ENCODE peak calls at places on chromosomes 16 and 17, in nine cellular contexts. N, I, U, X, K, P, V, Q and B are unnamed samples.

GRCh38 chr17:82871056-82871775 is 31.4 kb upstream of the ZNF750 start:
- DNase-seq in N (peak; percentile 74), I (no peak), U (no peak), X (no peak), K (no peak), P (no peak), V (no peak), Q (no peak), B (no peak)

GRCh38 chr16:11350531-11351335 is 5.5 kb downstream of the RMI2 start:
- DNase-seq in N (no peak), I (peak; percentile 44), U (peak; percentile 37), X (peak; percentile 87), K (no peak), P (peak; percentile 61), V (no peak), Q (peak; percentile 63), B (no peak)

GRCh38 chr17:19752216-19753048 is 4.3 kb upstream of the ALDH3A1 start:
- DNase-seq in N (no peak), I (no peak), U (no peak), X (no peak), K (no peak), P (peak; percentile 63), V (no peak), Q (no peak), B (no peak)

GRCh38 chr16:63690961-63691360 is 1430.9 kb downstream of the CDH11 start:
- DNase-seq in N (no peak), I (no peak), U (no peak), X (no peak), K (no peak), P (no peak), V (no peak), Q (no peak), B (no peak)

GRCh38 chr17:43224146-43224705 is 4.2 kb downstream of the CCDC200 start:
- DNase-seq in N (no peak), I (no peak), U (no peak), X (no peak), K (no peak), P (no peak), V (no peak), Q (peak; percentile 4), B (no peak)

GRCh38 chr16:81261049-81261648 is 22.7 kb downstream of the BCO1 start:
- DNase-seq in N (peak; percentile 3), I (no peak), U (no peak), X (no peak), K (no peak), P (peak; percentile 55), V (peak; percentile 45), Q (peak; percentile 70), B (no peak)

GRCh38 chr17:48816774-48817590 is at the start of gene TTLL6:
- DNase-seq in N (peak; percentile 95), I (peak; percentile 70), U (peak; percentile 81), X (peak; percentile 56), K (peak; percentile 93), P (peak; percentile 98), V (peak; percentile 97), Q (no peak), B (peak; percentile 99)

GRCh38 chr17:18851206-18851605 is 6.7 kb upstream of the PRPSAP2 start:
- DNase-seq in N (no peak), I (no peak), U (no peak), X (no peak), K (no peak), P (peak; percentile 53), V (no peak), Q (peak; percentile 64), B (no peak)

GRCh38 chr16:65285128-65286120 is 163.6 kb upstream of the CDH11 start:
- DNase-seq in N (no peak), I (peak; percentile 42), U (peak; percentile 51), X (peak; percentile 55), K (no peak), P (peak; percentile 45), V (no peak), Q (no peak), B (no peak)

GRCh38 chr17:59424331-59424730 is 92.9 kb downstream of the YPEL2 start:
- DNase-seq in N (no peak), I (no peak), U (no peak), X (no peak), K (no peak), P (no peak), V (no peak), Q (no peak), B (no peak)
- H3K9ac ChIP-seq in N (peak overlapping the region; percentile 32), I (no peak overlapping the region), U (no peak overlapping the region), X (no peak overlapping the region), K (no peak overlapping the region), P (no peak overlapping the region), V (no peak overlapping the region), Q (no peak overlapping the region), B (no peak overlapping the region)

GRCh38 chr17:68437979-68438877 is 19.1 kb downstream of the WIPI1 start:
- DNase-seq in N (no peak), I (no peak), U (peak; percentile 5), X (peak; percentile 47), K (no peak), P (no peak), V (peak; percentile 75), Q (peak; percentile 77), B (no peak)

GRCh38 chr17:68433911-68434503 is 23.3 kb downstream of the WIPI1 start:
- DNase-seq in N (no peak), I (no peak), U (no peak), X (no peak), K (no peak), P (no peak), V (no peak), Q (no peak), B (no peak)

GRCh38 chr17:68433211-68433610 is 24.1 kb downstream of the WIPI1 start:
- DNase-seq in N (no peak), I (no peak), U (no peak), X (no peak), K (no peak), P (no peak), V (no peak), Q (no peak), B (no peak)

GRCh38 chr17:68435361-68435760 is 21.9 kb downstream of the WIPI1 start:
- DNase-seq in N (no peak), I (no peak), U (no peak), X (no peak), K (no peak), P (no peak), V (no peak), Q (no peak), B (no peak)

DNA sequence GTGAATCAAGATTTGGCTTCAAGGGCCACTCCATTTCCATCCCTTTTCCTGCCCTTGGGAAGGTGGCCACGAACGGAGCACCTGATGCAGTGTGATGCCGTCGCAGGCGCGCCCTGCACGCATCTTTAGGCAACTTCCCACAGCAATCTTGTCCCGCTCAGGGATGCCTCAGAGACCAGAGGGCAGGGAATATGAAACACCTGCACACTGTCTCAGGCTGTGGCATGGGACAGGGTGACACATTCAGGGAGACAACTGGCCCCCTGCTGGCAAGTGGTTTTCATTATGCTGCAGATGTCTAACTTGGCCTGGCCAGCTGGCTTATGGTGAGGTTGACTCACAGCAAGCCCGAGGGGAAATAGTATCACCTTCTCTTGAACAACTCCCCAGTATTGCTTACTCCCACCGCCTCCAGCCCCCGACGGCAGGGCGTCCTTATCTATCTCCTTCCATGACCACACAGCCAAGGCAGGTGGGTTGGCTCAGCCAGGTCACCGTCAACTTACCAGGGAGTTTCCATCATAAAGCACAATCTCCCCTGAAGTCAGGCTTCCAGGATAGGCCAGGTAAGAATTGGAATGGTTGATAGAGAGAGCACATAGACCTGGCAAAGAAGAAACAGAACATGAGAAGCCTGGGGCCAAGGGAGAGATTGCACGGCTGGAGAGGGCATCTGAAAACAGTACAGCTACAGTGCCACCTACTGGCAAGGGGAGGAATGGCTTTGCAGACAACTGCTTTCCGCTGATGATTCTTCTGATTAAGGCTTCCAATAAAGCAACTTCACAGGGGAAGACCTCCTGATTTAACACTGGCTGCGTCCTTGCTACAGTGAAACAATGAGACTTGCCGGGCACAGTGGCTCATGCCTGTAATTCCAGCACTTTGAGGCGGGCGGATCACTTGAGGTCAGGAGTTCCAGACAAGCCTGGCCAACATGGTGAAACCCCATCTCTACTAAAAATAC is 21.1 kb downstream of the WIPI1 start:
- DNase-seq in N (no peak), I (peak; percentile 45), U (peak; percentile 55), X (peak; percentile 81), K (peak; percentile 71), P (peak; percentile 89), V (peak; percentile 83), Q (peak; percentile 94), B (peak; percentile 86)
- H3K9ac ChIP-seq in N (no peak overlapping the region), I (peak overlapping the region; percentile 28), U (no peak overlapping the region), X (no peak overlapping the region), K (peak overlapping the region; percentile 56), P (peak overlapping the region; percentile 59), V (peak overlapping the region; percentile 3), Q (peak overlapping the region; percentile 69), B (no peak overlapping the region)

GRCh38 chr17:2151634-2152033 is 96.7 kb downstream of the HIC1 start:
- DNase-seq in N (no peak), I (no peak), U (no peak), X (peak; percentile 34), K (no peak), P (no peak), V (peak; percentile 43), Q (no peak), B (no peak)

GRCh38 chr17:2156666-2157065 is 101.8 kb downstream of the HIC1 start:
- DNase-seq in N (no peak), I (no peak), U (no peak), X (no peak), K (no peak), P (no peak), V (no peak), Q (no peak), B (no peak)

GRCh38 chr17:2158011-2158410 is 103.1 kb downstream of the HIC1 start:
- DNase-seq in N (no peak), I (peak; percentile 79), U (peak; percentile 81), X (peak; percentile 97), K (no peak), P (no peak), V (no peak), Q (no peak), B (no peak)

GRCh38 chr17:2155482-2156051 is 100.7 kb downstream of the HIC1 start:
- DNase-seq in N (no peak), I (no peak), U (no peak), X (no peak), K (no peak), P (no peak), V (no peak), Q (no peak), B (no peak)

GRCh38 chr17:2157081-2157480 is 102.2 kb downstream of the HIC1 start:
- DNase-seq in N (no peak), I (peak; percentile 90), U (peak; percentile 93), X (peak; percentile 66), K (no peak), P (no peak), V (no peak), Q (no peak), B (no peak)
- H3K9ac ChIP-seq in N (no peak overlapping the region), I (peak overlapping the region; percentile 27), U (no peak overlapping the region), X (peak overlapping the region; percentile 36), K (no peak overlapping the region), P (no peak overlapping the region), V (no peak overlapping the region), Q (no peak overlapping the region), B (no peak overlapping the region)

GRCh38 chr17:67588326-67588725 is 129.4 kb upstream of the NOL11 start:
- DNase-seq in N (no peak), I (no peak), U (no peak), X (no peak), K (no peak), P (no peak), V (no peak), Q (no peak), B (no peak)
- H3K9ac ChIP-seq in N (no peak overlapping the region), I (no peak overlapping the region), U (no peak overlapping the region), X (no peak overlapping the region), K (no peak overlapping the region), P (no peak overlapping the region), V (no peak overlapping the region), Q (no peak overlapping the region), B (no peak overlapping the region)